ENCODE peak calls at places on chromosomes 3 and 15, in seven cellular contexts. Z is astrocyte of the spinal cord, Y is kidney, N is WERI-Rb-1, X is psoas muscle, H is uterus, S is fibroblast of lung. F is an unnamed sample.

GRCh38 chr3:133880886-133881455 is 14.7 kb downstream of the RAB6B start:
- DNase-seq in Z (no peak), Y (peak), N (no peak), X (no peak), H (no peak), S (no peak), F (no peak)

GRCh38 chr15:52788099-52788986 is 1.8 kb downstream of the ONECUT1 start:
- DNase-seq in Z (no peak), Y (peak), N (peak), X (no peak), H (no peak), S (no peak), F (no peak)

GRCh38 chr3:156633335-156633734 is 41.1 kb upstream of the TIPARP start:
- DNase-seq in Z (peak), Y (no peak), N (no peak), X (no peak), H (peak), S (peak), F (peak)

GRCh38 chr15:86620636-86621349 is 541.1 kb downstream of the AGBL1 start:
- DNase-seq in Z (no peak), Y (no peak), N (no peak), X (no peak), H (no peak), S (peak), F (no peak)

GRCh38 chr3:89314454-89314853 is 207.0 kb downstream of the EPHA3 start:
- DNase-seq in Z (peak), Y (no peak), N (peak), X (no peak), H (no peak), S (peak), F (peak)

GRCh38 chr3:45387636-45388348 is 584 bp upstream of the LARS2 start:
- DNase-seq in Z (no peak), Y (no peak), N (peak), X (peak), H (no peak), S (no peak), F (no peak)

GRCh38 chr3:191220908-191221307 is 21.9 kb downstream of the OSTN start:
- DNase-seq in Z (no peak), Y (no peak), N (peak), X (no peak), H (no peak), S (no peak), F (no peak)

GRCh38 chr15:58875343-58875742 is 58.1 kb downstream of the SLTM start:
- DNase-seq in Z (no peak), Y (no peak), N (no peak), X (no peak), H (no peak), S (no peak), F (no peak)

GRCh38 chr15:77713281-77713680 is 80.6 kb upstream of the LINGO1 start:
- DNase-seq in Z (no peak), Y (no peak), N (no peak), X (no peak), H (no peak), S (no peak), F (no peak)

GRCh38 chr3:136070953-136071949 is 105.7 kb downstream of the PPP2R3A start:
- DNase-seq in Z (peak), Y (peak), N (no peak), X (peak), H (peak), S (peak), F (peak)

GRCh38 chr3:151579571-151580270 is 118.9 kb upstream of the IGSF10 start:
- DNase-seq in Z (peak), Y (no peak), N (no peak), X (no peak), H (peak), S (peak), F (peak)

GRCh38 chr3:155869664-155870063 is 786 bp upstream of the GMPS start:
- DNase-seq in Z (no peak), Y (no peak), N (no peak), X (no peak), H (no peak), S (no peak), F (no peak)

GRCh38 chr15:101242160-101242998 is 9.5 kb downstream of the CHSY1 start:
- DNase-seq in Z (peak), Y (no peak), N (no peak), X (no peak), H (no peak), S (peak), F (peak)

GRCh38 chr3:157160652-157161480 is 919 bp upstream of the CCNL1 start:
- DNase-seq in Z (peak), Y (peak), N (peak), X (peak), H (peak), S (peak), F (peak)

GRCh38 chr15:98800437-98801233 is 152.3 kb downstream of the IGF1R start:
- DNase-seq in Z (peak), Y (peak), N (peak), X (peak), H (peak), S (peak), F (peak)

GRCh38 chr3:14808502-14809266 is 10.1 kb upstream of the FGD5 start:
- DNase-seq in Z (no peak), Y (no peak), N (no peak), X (no peak), H (no peak), S (no peak), F (no peak)

GRCh38 chr3:71180524-71180923 is 403.0 kb downstream of the FOXP1 start:
- DNase-seq in Z (no peak), Y (no peak), N (no peak), X (no peak), H (no peak), S (no peak), F (no peak)

GRCh38 chr3:142240708-142241107 is 15.3 kb upstream of the GK5 start:
- DNase-seq in Z (no peak), Y (no peak), N (no peak), X (no peak), H (no peak), S (no peak), F (no peak)

GRCh38 chr3:52872245-52872644 is 25.1 kb downstream of the STIMATE start:
- DNase-seq in Z (no peak), Y (no peak), N (no peak), X (no peak), H (no peak), S (no peak), F (no peak)

GRCh38 chr3:23159929-23160328 is 43.2 kb upstream of the UBE2E2 start:
- DNase-seq in Z (peak), Y (no peak), N (no peak), X (no peak), H (no peak), S (peak), F (peak)

GRCh38 chr3:120089089-120089488 is 5.2 kb downstream of the GSK3B start:
- DNase-seq in Z (no peak), Y (no peak), N (no peak), X (no peak), H (no peak), S (no peak), F (no peak)

GRCh38 chr3:151538706-151539403 is 78.0 kb upstream of the IGSF10 start:
- DNase-seq in Z (peak), Y (no peak), N (no peak), X (no peak), H (peak), S (peak), F (peak)

GRCh38 chr15:80684697-80685096 is 10.4 kb upstream of the ABHD17C start:
- DNase-seq in Z (no peak), Y (no peak), N (no peak), X (no peak), H (no peak), S (peak), F (no peak)

GRCh38 chr3:13727890-13728289 is 152.0 kb downstream of the WNT7A start:
- DNase-seq in Z (no peak), Y (peak), N (no peak), X (no peak), H (no peak), S (no peak), F (no peak)

GRCh38 chr3:38151667-38152265 is 13.3 kb downstream of the MYD88 start:
- DNase-seq in Z (no peak), Y (no peak), N (no peak), X (no peak), H (no peak), S (peak), F (peak)

GRCh38 chr3:27022096-27022761 is 347.0 kb downstream of the NEK10 start:
- DNase-seq in Z (no peak), Y (no peak), N (no peak), X (no peak), H (no peak), S (no peak), F (no peak)

GRCh38 chr3:125025647-125026046 is 30.1 kb downstream of the HEG1 start:
- DNase-seq in Z (no peak), Y (no peak), N (no peak), X (no peak), H (no peak), S (peak), F (no peak)

GRCh38 chr3:16840111-16840444 is 44.7 kb upstream of the PLCL2 start:
- DNase-seq in Z (no peak), Y (no peak), N (no peak), X (no peak), H (no peak), S (peak), F (no peak)

GRCh38 chr3:16841354-16841753 is 43.4 kb upstream of the PLCL2 start:
- DNase-seq in Z (no peak), Y (no peak), N (no peak), X (no peak), H (no peak), S (no peak), F (no peak)

GRCh38 chr3:16842710-16843270 is 42.0 kb upstream of the PLCL2 start:
- DNase-seq in Z (no peak), Y (no peak), N (no peak), X (no peak), H (no peak), S (no peak), F (no peak)

GRCh38 chr3:16844222-16844621 is 40.5 kb upstream of the PLCL2 start:
- DNase-seq in Z (no peak), Y (no peak), N (no peak), X (no peak), H (no peak), S (no peak), F (no peak)

GRCh38 chr3:16841906-16842709 is 42.6 kb upstream of the PLCL2 start:
- DNase-seq in Z (no peak), Y (peak), N (no peak), X (peak), H (no peak), S (no peak), F (no peak)
- H3K4me3 ChIP-seq in Z (no peak), Y (no peak), N (no peak), X (peak), H (no peak), S (no peak), F (no peak)

DNA sequence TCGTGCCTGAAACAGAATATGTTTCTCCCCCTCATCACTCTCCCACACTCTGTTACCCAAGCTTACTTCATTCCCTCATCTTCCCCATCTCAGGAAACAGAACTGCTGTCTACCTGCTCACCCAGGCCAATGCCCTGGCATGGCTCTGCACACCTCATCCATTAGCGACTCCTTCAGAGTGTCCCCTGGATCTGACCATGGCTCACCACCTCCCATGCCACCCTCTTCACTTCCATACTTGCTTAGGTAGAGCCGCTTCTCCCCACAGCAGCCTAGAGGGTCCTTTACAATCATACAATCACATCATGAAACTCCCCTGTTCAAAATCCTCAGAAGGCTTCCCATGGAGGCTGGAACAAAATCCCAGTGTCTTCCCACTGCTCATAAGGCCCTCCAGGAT is 33.9 kb upstream of the RAD18 start:
- DNase-seq in Z (no peak), Y (no peak), N (no peak), X (no peak), H (no peak), S (no peak), F (no peak)
- TF ChIP-seq CTCF in Z (no peak), Y (no peak), N (no peak), X (no peak), H (no peak), S (no peak), F (no peak)

DNA sequence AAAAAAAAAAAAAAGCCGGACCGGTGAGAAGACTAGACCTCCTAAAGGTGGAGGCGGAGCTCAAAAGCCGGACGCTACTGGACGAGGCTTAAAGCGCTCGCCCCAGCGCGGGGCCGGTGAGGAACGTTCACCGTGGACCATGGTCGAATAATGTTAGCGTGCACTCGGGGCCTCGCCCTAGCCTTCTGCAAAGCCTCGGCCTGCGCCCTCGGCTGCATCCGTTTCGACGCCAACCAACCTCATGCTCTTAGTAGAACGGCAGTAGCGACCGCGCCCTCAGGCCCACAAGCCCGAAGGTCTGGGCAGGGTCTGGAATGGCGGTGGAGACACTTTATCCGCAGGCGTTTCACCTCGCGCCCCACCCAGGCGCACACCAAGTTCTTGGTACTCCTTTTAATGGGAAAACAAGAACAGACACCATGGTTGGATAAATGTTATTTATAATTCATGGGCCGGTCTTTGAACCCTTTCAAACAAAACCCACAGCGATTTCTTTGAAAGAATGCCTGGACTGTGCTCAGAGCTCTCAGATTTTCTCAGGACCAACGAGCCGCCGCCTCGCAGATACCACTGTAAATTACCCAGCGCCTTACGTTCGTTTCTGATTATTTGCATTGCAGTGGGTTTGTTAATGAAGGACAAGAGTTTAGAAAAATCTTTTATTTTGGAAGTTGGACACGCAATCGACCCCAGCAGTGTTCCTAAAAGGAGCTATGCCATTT is 1.3 kb upstream of the ISL2 start:
- DNase-seq in Z (no peak), Y (no peak), N (peak), X (no peak), H (no peak), S (no peak), F (no peak)
- H3K4me3 ChIP-seq in Z (no peak), Y (no peak), N (peak), X (peak), H (no peak), S (no peak), F (no peak)

GRCh38 chr15:41948499-41948898 is 23.9 kb downstream of the EHD4 start:
- DNase-seq in Z (no peak), Y (no peak), N (no peak), X (peak), H (peak), S (no peak), F (no peak)

GRCh38 chr15:41951571-41951970 is 20.8 kb downstream of the EHD4 start:
- DNase-seq in Z (no peak), Y (no peak), N (no peak), X (no peak), H (no peak), S (no peak), F (no peak)

GRCh38 chr15:41949400-41950126 is 22.8 kb downstream of the EHD4 start:
- DNase-seq in Z (no peak), Y (no peak), N (no peak), X (no peak), H (no peak), S (no peak), F (no peak)

GRCh38 chr15:41950505-41950904 is 21.9 kb downstream of the EHD4 start:
- DNase-seq in Z (no peak), Y (no peak), N (no peak), X (no peak), H (no peak), S (no peak), F (no peak)

GRCh38 chr15:41950127-41950483 is 22.3 kb downstream of the EHD4 start:
- DNase-seq in Z (no peak), Y (no peak), N (no peak), X (no peak), H (no peak), S (no peak), F (no peak)
- TF ChIP-seq CTCF in Z (no peak), Y (no peak), N (no peak), X (no peak), H (no peak), S (no peak), F (no peak)

GRCh38 chr3:4392992-4393391 is 74.1 kb downstream of the SUMF1 start:
- DNase-seq in Z (no peak), Y (no peak), N (no peak), X (no peak), H (no peak), S (no peak), F (no peak)

DNA sequence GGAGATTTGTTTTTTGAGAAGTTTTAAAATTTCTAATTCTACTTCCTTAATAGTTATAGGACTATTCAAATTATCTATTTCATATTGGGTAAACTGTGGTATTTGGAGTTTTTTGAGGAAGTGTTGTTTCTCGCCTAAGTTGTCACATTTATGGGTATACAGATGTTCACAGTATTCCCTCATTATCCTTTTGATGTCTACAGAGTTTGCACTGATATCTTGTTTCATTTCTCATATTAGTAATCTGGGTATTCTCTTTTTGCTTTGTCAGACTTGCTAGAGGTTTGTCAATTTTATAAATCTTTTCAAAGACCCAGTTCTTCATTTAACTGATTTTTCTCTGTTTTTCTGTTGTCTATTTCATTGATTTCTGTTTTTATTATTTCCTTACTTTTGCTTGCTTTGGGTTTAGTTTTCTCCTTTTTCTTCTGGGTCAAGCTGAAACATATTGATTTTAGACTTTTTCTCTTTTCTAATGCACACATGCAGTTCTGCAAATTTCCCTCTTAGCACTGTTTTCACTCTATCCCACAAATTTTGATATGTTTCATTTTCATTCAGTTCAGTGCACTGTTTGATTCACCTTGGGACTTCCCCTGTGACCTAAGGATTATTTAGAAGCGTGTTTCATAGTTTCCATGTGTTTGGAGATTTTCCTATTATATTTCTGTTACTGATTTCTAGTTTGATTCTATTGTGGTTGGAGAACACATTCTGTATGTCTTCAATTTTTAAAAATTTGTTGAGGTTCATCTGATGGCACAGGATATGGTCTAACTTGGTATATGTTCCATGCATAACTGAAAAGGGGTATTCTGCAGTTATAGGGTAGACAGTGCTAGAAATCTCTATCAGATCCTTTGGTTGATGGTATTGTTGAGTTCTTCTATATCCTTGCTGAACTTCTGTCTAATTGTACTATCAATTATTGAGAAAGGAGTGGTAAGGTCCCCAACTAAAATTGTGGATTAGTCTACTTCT is 79.6 kb downstream of the SUMF1 start:
- DNase-seq in Z (no peak), Y (no peak), N (no peak), X (no peak), H (no peak), S (no peak), F (no peak)
- H3K4me3 ChIP-seq in Z (no peak), Y (no peak), N (no peak), X (no peak), H (no peak), S (no peak), F (no peak)

F was measured in cardiac fibroblast.